ENCODE peak calls at places on chromosome 19, in seven cellular contexts. W is LNCaP clone FGC, D is fibroblast of pulmonary artery, S is OCI-LY7, U is stomach, R is bronchial epithelial cell, X is AG04450. A is an unnamed sample.

GRCh38 chr19:44883962-44884361 is 7.1 kb upstream of the TOMM40 start:
- DNase-seq in W (no peak), D (no peak), S (no peak), U (no peak), R (no peak), X (no peak), A (no peak)

GRCh38 chr19:33273881-33274662 is 28.3 kb downstream of the CEBPA start:
- DNase-seq in W (peak), D (peak), S (no peak), U (peak), R (peak), X (peak), A (peak)

GRCh38 chr19:43673702-43674629 is 4.0 kb upstream of the PLAUR start:
- DNase-seq in W (no peak), D (no peak), S (no peak), U (no peak), R (no peak), X (no peak), A (no peak)

GRCh38 chr19:31427857-31428256 is 78.6 kb upstream of the TSHZ3 start:
- DNase-seq in W (no peak), D (peak), S (no peak), U (no peak), R (no peak), X (no peak), A (no peak)

GRCh38 chr19:43432866-43433673 is 18.4 kb downstream of the TEX101 start:
- DNase-seq in W (no peak), D (peak), S (peak), U (peak), R (peak), X (no peak), A (peak)

GRCh38 chr19:13846533-13847032 is 30.4 kb upstream of the NANOS3 start:
- DNase-seq in W (no peak), D (peak), S (peak), U (peak), R (peak), X (no peak), A (peak)

GRCh38 chr19:8697671-8698432 is 743 bp downstream of the ACTL9 start:
- DNase-seq in W (no peak), D (no peak), S (no peak), U (no peak), R (no peak), X (no peak), A (no peak)

GRCh38 chr19:6577410-6578125 is 13.4 kb downstream of the CD70 start:
- DNase-seq in W (no peak), D (no peak), S (peak), U (no peak), R (peak), X (no peak), A (no peak)

GRCh38 chr19:6271721-6272410 is 7.9 kb downstream of the MLLT1 start:
- DNase-seq in W (no peak), D (peak), S (no peak), U (peak), R (no peak), X (no peak), A (peak)

GRCh38 chr19:13633109-13633508 is 126.8 kb upstream of the CACNA1A start:
- DNase-seq in W (no peak), D (no peak), S (no peak), U (peak), R (no peak), X (peak), A (peak)

GRCh38 chr19:17089238-17089637 is 13.7 kb downstream of the MYO9B start:
- DNase-seq in W (no peak), D (peak), S (no peak), U (no peak), R (no peak), X (peak), A (peak)

GRCh38 chr19:6639439-6639838 is 30.5 kb downstream of the TNFSF14 start:
- DNase-seq in W (no peak), D (no peak), S (no peak), U (no peak), R (peak), X (no peak), A (no peak)

GRCh38 chr19:41016488-41017071 is 25.5 kb downstream of the CYP2B6 start:
- DNase-seq in W (no peak), D (no peak), S (no peak), U (no peak), R (no peak), X (no peak), A (no peak)

GRCh38 chr19:53161123-53161522 is 2.3 kb upstream of the ZNF347 start:
- DNase-seq in W (no peak), D (no peak), S (no peak), U (no peak), R (no peak), X (no peak), A (no peak)

GRCh38 chr19:41744850-41745249 is 10.5 kb upstream of the CEACAM6 start:
- DNase-seq in W (no peak), D (no peak), S (peak), U (no peak), R (no peak), X (no peak), A (no peak)

GRCh38 chr19:54526972-54527371 is 24.3 kb downstream of the LAIR2 start:
- DNase-seq in W (no peak), D (no peak), S (no peak), U (no peak), R (no peak), X (no peak), A (no peak)

GRCh38 chr19:17944301-17944700 is 11.5 kb downstream of the CCDC124 start:
- DNase-seq in W (no peak), D (peak), S (no peak), U (no peak), R (peak), X (peak), A (peak)

GRCh38 chr19:15240539-15240938 is 8.3 kb upstream of the EPHX3 start:
- DNase-seq in W (no peak), D (no peak), S (no peak), U (no peak), R (no peak), X (no peak), A (no peak)

GRCh38 chr19:10006335-10006708 is 4.0 kb downstream of the COL5A3 start:
- DNase-seq in W (no peak), D (peak), S (no peak), U (no peak), R (no peak), X (no peak), A (peak)

GRCh38 chr19:44702551-44703176 is 3.7 kb downstream of the CEACAM16 start:
- DNase-seq in W (no peak), D (no peak), S (no peak), U (no peak), R (no peak), X (no peak), A (no peak)

GRCh38 chr19:32599258-32599657 is 18.3 kb downstream of the PDCD5 start:
- DNase-seq in W (no peak), D (no peak), S (no peak), U (no peak), R (no peak), X (no peak), A (no peak)

GRCh38 chr19:40590464-40591265 is 10.5 kb upstream of the LTBP4 start:
- DNase-seq in W (no peak), D (no peak), S (no peak), U (no peak), R (no peak), X (no peak), A (no peak)

GRCh38 chr19:6198896-6199239 is 63.4 kb downstream of the ACSBG2 start:
- DNase-seq in W (no peak), D (no peak), S (peak), U (no peak), R (no peak), X (no peak), A (no peak)

GRCh38 chr19:19171821-19172532 is 1.9 kb upstream of the MEF2B start:
- DNase-seq in W (no peak), D (peak), S (peak), U (no peak), R (no peak), X (peak), A (peak)

GRCh38 chr19:29263305-29264080 is 50.5 kb upstream of the UQCRFS1 start:
- DNase-seq in W (no peak), D (peak), S (peak), U (peak), R (no peak), X (no peak), A (no peak)

GRCh38 chr19:10776900-10777650 is 58.9 kb downstream of the TMED1 start:
- DNase-seq in W (no peak), D (no peak), S (peak), U (no peak), R (no peak), X (no peak), A (no peak)

GRCh38 chr19:4908311-4908710 is 990 bp upstream of the UHRF1 start:
- DNase-seq in W (no peak), D (no peak), S (no peak), U (no peak), R (no peak), X (no peak), A (no peak)

GRCh38 chr19:2795827-2796658 is 10.7 kb downstream of the THOP1 start:
- DNase-seq in W (peak), D (no peak), S (no peak), U (no peak), R (no peak), X (no peak), A (no peak)

GRCh38 chr19:18128044-18128443 is 24.9 kb upstream of the PIK3R2 start:
- DNase-seq in W (no peak), D (no peak), S (no peak), U (no peak), R (peak), X (no peak), A (no peak)

GRCh38 chr19:7373862-7374261 is 25.1 kb downstream of the ARHGEF18 start:
- DNase-seq in W (no peak), D (no peak), S (no peak), U (no peak), R (peak), X (no peak), A (no peak)

GRCh38 chr19:41420101-41420880 is 6.9 kb downstream of the B3GNT8 start:
- DNase-seq in W (no peak), D (no peak), S (no peak), U (no peak), R (no peak), X (no peak), A (no peak)

GRCh38 chr19:6032381-6032780 is 54.4 kb upstream of the RANBP3 start:
- DNase-seq in W (no peak), D (no peak), S (no peak), U (no peak), R (no peak), X (no peak), A (no peak)

GRCh38 chr19:13437919-13438618 is 68.2 kb downstream of the CACNA1A start:
- DNase-seq in W (no peak), D (no peak), S (no peak), U (no peak), R (no peak), X (no peak), A (no peak)

GRCh38 chr19:44748426-44749254 is at the start of gene BCL3:
- DNase-seq in W (no peak), D (peak), S (peak), U (peak), R (peak), X (no peak), A (no peak)

GRCh38 chr19:14408641-14409120 is 10.5 kb downstream of the DDX39A start:
- DNase-seq in W (no peak), D (no peak), S (no peak), U (no peak), R (no peak), X (no peak), A (no peak)

GRCh38 chr19:46659151-46660007 is 1.6 kb downstream of the DACT3 start:
- DNase-seq in W (no peak), D (peak), S (no peak), U (no peak), R (no peak), X (no peak), A (no peak)

GRCh38 chr19:10471909-10472308 is 31.2 kb downstream of the KEAP1 start:
- DNase-seq in W (peak), D (peak), S (peak), U (no peak), R (peak), X (no peak), A (peak)

GRCh38 chr19:13827656-13828055 is 32.4 kb downstream of the ZSWIM4 start:
- DNase-seq in W (no peak), D (no peak), S (no peak), U (no peak), R (no peak), X (no peak), A (no peak)

GRCh38 chr19:41945135-41945766 is 13.9 kb downstream of the RABAC1 start:
- DNase-seq in W (no peak), D (no peak), S (peak), U (peak), R (no peak), X (no peak), A (no peak)

GRCh38 chr19:52070496-52070895 is 21.9 kb upstream of the ZNF432 start:
- DNase-seq in W (no peak), D (peak), S (no peak), U (no peak), R (peak), X (no peak), A (peak)
- H3K4me3 ChIP-seq in W (no peak), D (no peak), S (no peak), U (no peak), R (no peak), X (no peak), A (no peak)

DNA sequence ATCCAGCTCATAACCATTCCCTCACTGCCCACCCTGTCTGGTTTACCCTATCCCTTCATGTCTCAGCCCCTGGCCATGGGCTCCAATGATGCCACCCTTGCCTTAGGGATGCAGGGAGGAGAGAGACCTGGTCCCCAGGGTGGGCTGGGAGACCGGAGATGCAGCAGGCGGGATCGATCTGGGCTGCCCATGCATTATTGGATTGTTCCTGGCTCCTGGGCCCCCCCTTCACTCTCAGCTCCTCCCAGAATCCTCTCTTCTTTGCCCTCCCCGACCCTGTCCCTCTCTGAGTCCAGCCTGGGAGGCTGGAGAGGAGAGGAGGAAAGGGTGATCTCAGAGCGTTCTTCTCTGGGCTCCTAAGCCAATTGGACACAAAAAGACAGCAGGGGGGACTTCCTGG is 5.8 kb downstream of the KASH5 start:
- DNase-seq in W (no peak), D (no peak), S (no peak), U (no peak), R (no peak), X (no peak), A (no peak)
- TF ChIP-seq CTCF in W (no peak), D (no peak), S (no peak), U (no peak), R (no peak), X (no peak), A (no peak)

GRCh38 chr19:676343-677105 is at the start of gene FSTL3:
- DNase-seq in W (no peak), D (no peak), S (no peak), U (no peak), R (no peak), X (no peak), A (peak)

GRCh38 chr19:677201-677600 is 1.0 kb downstream of the FSTL3 start:
- DNase-seq in W (no peak), D (peak), S (no peak), U (peak), R (peak), X (peak), A (peak)

GRCh38 chr19:677601-678380 is 1.6 kb downstream of the FSTL3 start:
- DNase-seq in W (no peak), D (no peak), S (peak), U (no peak), R (peak), X (no peak), A (peak)

GRCh38 chr19:676007-676342 is 217 bp upstream of the FSTL3 start:
- DNase-seq in W (no peak), D (no peak), S (no peak), U (no peak), R (no peak), X (no peak), A (no peak)

DNA sequence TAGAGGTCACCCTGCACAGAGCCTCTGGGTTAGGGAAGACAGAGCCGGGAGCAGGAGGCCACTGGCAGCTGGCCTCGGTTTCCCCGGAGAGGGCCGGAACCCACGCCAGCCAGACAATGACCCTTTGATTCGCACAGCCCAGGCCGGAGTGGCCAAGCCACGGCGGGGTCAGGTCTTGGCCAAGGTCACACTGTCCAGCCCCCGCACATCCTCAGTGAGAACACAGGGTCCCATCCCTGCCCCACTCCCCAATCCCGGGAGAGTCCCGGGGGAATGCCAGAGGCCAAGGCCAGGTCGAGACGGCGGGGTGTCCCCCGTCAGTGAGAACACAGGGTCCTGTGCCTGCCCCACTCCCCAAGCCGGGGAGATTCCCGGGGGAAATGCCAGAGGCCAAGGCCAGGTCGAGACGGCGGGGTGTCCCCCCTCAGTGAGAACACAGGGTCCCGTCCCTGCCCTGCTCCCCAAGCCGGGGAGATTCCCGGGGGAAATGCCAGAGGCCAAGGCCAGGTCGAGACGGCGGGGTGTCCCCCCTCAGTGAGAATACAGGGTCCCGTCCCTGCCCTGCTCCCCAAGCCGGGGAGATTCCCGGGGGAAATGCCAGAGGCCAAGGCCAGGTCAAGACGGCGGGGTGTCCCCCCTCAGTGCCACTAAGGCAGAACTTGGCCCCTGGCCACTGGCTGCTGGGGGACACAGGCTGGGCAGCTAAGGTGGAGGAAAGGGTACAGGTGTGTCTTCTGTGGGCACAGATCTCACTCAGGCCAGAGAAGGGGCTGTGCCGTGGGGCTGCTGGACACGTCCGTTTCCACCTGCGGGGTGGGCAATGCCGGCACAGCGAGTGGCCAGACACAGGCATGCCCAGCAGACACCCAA is 1.7 kb upstream of the FSTL3 start:
- DNase-seq in W (no peak), D (no peak), S (no peak), U (no peak), R (no peak), X (no peak), A (no peak)
- H3K4me3 ChIP-seq in W (no peak), D (no peak), S (no peak), U (no peak), R (no peak), X (no peak), A (no peak)

GRCh38 chr19:35144259-35144599 is 1.2 kb downstream of the FXYD7 start:
- DNase-seq in W (no peak), D (no peak), S (no peak), U (no peak), R (no peak), X (no peak), A (no peak)

GRCh38 chr19:35143231-35143715 is at the start of gene FXYD7:
- DNase-seq in W (no peak), D (no peak), S (no peak), U (no peak), R (no peak), X (no peak), A (no peak)

GRCh38 chr19:35141627-35142401 is 1.2 kb upstream of the FXYD7 start:
- DNase-seq in W (no peak), D (no peak), S (peak), U (no peak), R (no peak), X (no peak), A (no peak)

GRCh38 chr19:35143818-35144217 is 763 bp downstream of the FXYD7 start:
- DNase-seq in W (no peak), D (no peak), S (no peak), U (no peak), R (no peak), X (no peak), A (no peak)

DNA sequence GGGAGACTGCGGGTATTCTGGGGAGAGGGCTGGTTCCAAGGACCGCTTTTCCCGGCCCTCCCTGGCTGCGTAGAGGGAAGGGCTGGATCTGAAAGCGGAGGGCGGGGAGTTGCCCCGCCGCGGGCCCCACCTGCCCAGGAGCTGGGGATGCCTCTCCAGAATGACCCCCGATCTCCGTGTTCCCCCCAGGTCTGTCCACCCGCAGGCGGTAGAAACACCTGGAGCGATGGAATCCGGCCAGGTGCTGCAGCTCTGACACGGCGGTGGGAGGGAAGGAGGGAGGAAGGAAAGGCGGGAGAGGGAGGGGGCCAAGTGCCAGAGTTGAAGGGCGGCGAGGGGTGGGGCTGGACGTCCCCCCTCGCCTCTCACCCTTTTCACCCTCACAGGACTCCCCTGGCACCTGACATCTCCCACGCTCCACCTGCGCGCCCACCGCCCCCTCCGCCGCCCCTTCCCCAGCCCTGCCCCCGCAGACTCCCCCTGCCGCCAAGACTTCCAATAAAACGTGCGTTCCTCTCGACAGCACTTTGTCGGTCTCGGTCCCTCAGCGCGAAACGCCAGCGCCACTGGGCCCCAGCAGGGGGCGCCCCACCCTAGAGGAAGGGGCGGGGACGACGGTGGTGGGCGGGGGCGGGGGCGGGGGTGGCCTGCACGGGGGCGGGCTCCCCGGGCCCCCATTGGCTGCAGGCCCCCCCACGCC is 374 bp upstream of the FXYD7 start:
- DNase-seq in W (no peak), D (peak), S (peak), U (peak), R (no peak), X (no peak), A (no peak)
- TF ChIP-seq CTCF in W (peak), D (peak), S (peak), U (peak), R (peak), X (peak), A (peak)

A was measured in astrocyte of the spinal cord.